ENCODE peak calls at places on chromosomes 13 and 19, in nine cellular contexts. W is CD8-positive, alpha-beta memory T cell; I is effector CD4-positive, alpha-beta T cell; U is activated T-cell treated with anti-CD3 and anti-CD28 coated beads for 24 hours; F is neural crest cell; R is RPMI7951; C is Calu3; T is activated T-helper 1 cell treated with Interleukin-2 at 50 U/mL for 16 hours; X is T-helper 9 cell. J is an unnamed sample.

GRCh38 chr13:50518791-50519201 is 324.7 kb downstream of the DLEU7 start:
- DNase-seq in X (no peak), I (no peak), R (peak), T (no peak), U (no peak), C (no peak), F (no peak), W (no peak), J (no peak)

GRCh38 chr19:44943801-44944249 is 1.8 kb downstream of the APOC4 start:
- DNase-seq in I (no peak), W (no peak), R (peak), U (no peak), C (no peak), F (no peak), T (no peak), X (no peak), J (no peak)

GRCh38 chr19:13795595-13796300 is 505 bp downstream of the ZSWIM4 start:
- DNase-seq in T (no peak), U (no peak), X (no peak), F (no peak), W (no peak), I (no peak), C (peak), R (peak), J (peak)

GRCh38 chr13:49351871-49352270 is 92.0 kb downstream of the CAB39L start:
- DNase-seq in R (no peak), X (no peak), F (no peak), U (no peak), I (no peak), C (no peak), T (no peak), W (no peak), J (no peak)

GRCh38 chr13:99386911-99387788 is 80.0 kb upstream of the GPR183 start:
- DNase-seq in X (peak), F (peak), U (peak), C (peak), R (peak), W (peak), T (peak), I (peak), J (peak)

GRCh38 chr13:37775871-37776270 is 93.7 kb downstream of the TRPC4 start:
- DNase-seq in T (no peak), C (no peak), R (no peak), I (no peak), U (no peak), X (no peak), W (no peak), F (no peak), J (no peak)

GRCh38 chr13:99322297-99323103 is 15.3 kb upstream of the GPR183 start:
- DNase-seq in T (no peak), X (no peak), U (no peak), I (peak), R (peak), W (peak), C (no peak), F (no peak), J (no peak)

GRCh38 chr13:91133941-91134772 is 213.3 kb upstream of the MIR17HG start:
- DNase-seq in I (no peak), X (peak), R (peak), W (peak), T (no peak), F (peak), U (peak), C (peak), J (peak)

GRCh38 chr13:86002921-86003488 is 203.8 kb upstream of the SLITRK6 start:
- DNase-seq in U (no peak), F (peak), R (no peak), C (no peak), X (no peak), W (no peak), I (no peak), T (no peak), J (peak)

GRCh38 chr13:98752111-98752941 is at the start of gene SLC15A1:
- DNase-seq in W (no peak), I (no peak), X (no peak), U (no peak), F (peak), C (peak), T (no peak), R (no peak), J (peak)

GRCh38 chr19:37691881-37692504 is 27.6 kb downstream of the ZNF607 start:
- DNase-seq in W (peak), C (no peak), U (peak), F (peak), T (peak), X (peak), I (peak), R (peak), J (peak)

GRCh38 chr19:5953680-5954213 is 24.2 kb downstream of the RANBP3 start:
- DNase-seq in T (peak), F (no peak), C (no peak), R (peak), X (no peak), U (no peak), W (peak), I (no peak), J (no peak)

GRCh38 chr19:51277112-51277511 is 26.2 kb downstream of the SIGLECL1 start:
- DNase-seq in I (no peak), R (no peak), T (no peak), C (no peak), U (no peak), W (no peak), X (no peak), F (no peak), J (no peak)

GRCh38 chr13:35927554-35927953 is 203.6 kb downstream of the DCLK1 start:
- DNase-seq in U (no peak), I (no peak), X (no peak), C (no peak), T (no peak), R (peak), F (no peak), W (no peak), J (no peak)

GRCh38 chr13:20412761-20413355 is 112.8 kb downstream of the CRYL1 start:
- DNase-seq in R (no peak), X (no peak), T (no peak), U (no peak), C (no peak), F (no peak), I (no peak), W (no peak), J (no peak)

GRCh38 chr19:42512743-42513304 is 15.5 kb downstream of the CEACAM1 start:
- DNase-seq in U (no peak), F (no peak), C (no peak), I (no peak), T (no peak), W (no peak), X (no peak), R (no peak), J (no peak)

GRCh38 chr13:52459668-52460067 is 4.4 kb downstream of the CKAP2 start:
- DNase-seq in C (no peak), U (no peak), X (no peak), F (no peak), W (no peak), T (no peak), R (peak), I (no peak), J (no peak)

GRCh38 chr13:33186851-33187250 is 98.7 kb downstream of the STARD13 start:
- DNase-seq in W (no peak), T (no peak), R (peak), I (no peak), C (peak), X (no peak), U (no peak), F (no peak), J (no peak)

GRCh38 chr13:50910483-50910805 is 853 bp downstream of the RNASEH2B start:
- DNase-seq in U (no peak), R (peak), I (no peak), T (no peak), C (peak), X (no peak), W (no peak), F (peak), J (peak)

GRCh38 chr19:4304509-4305252 is at the start of gene FSD1:
- DNase-seq in C (peak), I (peak), R (peak), F (peak), T (peak), U (peak), X (peak), W (peak), J (peak)

GRCh38 chr19:32519023-32519422 is 62.0 kb upstream of the PDCD5 start:
- DNase-seq in U (no peak), F (no peak), W (peak), X (no peak), I (no peak), R (peak), C (no peak), T (no peak), J (no peak)

GRCh38 chr19:49780861-49781260 is 14.1 kb downstream of the AP2A1 start:
- DNase-seq in I (no peak), U (no peak), W (no peak), T (no peak), R (no peak), C (no peak), X (no peak), F (no peak), J (no peak)

GRCh38 chr19:39307233-39307821 is 11.1 kb downstream of the IFNL1 start:
- DNase-seq in U (no peak), W (no peak), X (no peak), T (no peak), R (no peak), C (peak), I (no peak), F (no peak), J (peak)

GRCh38 chr19:56217039-56217949 is 15.2 kb downstream of the ZSCAN5C start:
- DNase-seq in R (peak), W (no peak), X (no peak), T (no peak), I (no peak), U (no peak), C (peak), F (no peak), J (peak)

GRCh38 chr13:87661471-87661870 is 9.7 kb upstream of the SLITRK5 start:
- DNase-seq in X (no peak), T (no peak), F (no peak), U (no peak), R (peak), C (no peak), W (no peak), I (no peak), J (peak)

GRCh38 chr13:71303144-71303543 is 563.9 kb downstream of the DACH1 start:
- DNase-seq in U (no peak), X (no peak), C (peak), W (no peak), I (no peak), R (no peak), T (no peak), F (no peak), J (peak)

GRCh38 chr13:40490086-40490723 is 176.2 kb downstream of the FOXO1 start:
- DNase-seq in C (peak), I (peak), U (no peak), T (peak), R (no peak), W (peak), F (no peak), X (peak), J (no peak)

GRCh38 chr19:53704011-53704410 is 72.2 kb downstream of the DPRX start:
- DNase-seq in W (no peak), C (no peak), X (no peak), R (no peak), T (no peak), I (no peak), U (no peak), F (no peak), J (no peak)

GRCh38 chr13:95292622-95293021 is 8.6 kb downstream of the ABCC4 start:
- DNase-seq in U (no peak), T (no peak), R (no peak), F (no peak), I (no peak), C (no peak), W (no peak), X (no peak), J (no peak)

GRCh38 chr19:42023121-42023942 is 29.3 kb upstream of the ATP1A3 start:
- DNase-seq in W (no peak), X (no peak), F (peak), C (peak), U (no peak), I (no peak), T (no peak), R (peak), J (no peak)

GRCh38 chr19:39152066-39152465 is 26.5 kb downstream of the PAK4 start:
- DNase-seq in I (no peak), U (no peak), R (no peak), F (no peak), C (no peak), T (no peak), W (no peak), X (no peak), J (no peak)